ENCODE peak calls at places on chromosomes 16 and 17, in six cellular contexts. S, R, J, L, N and Y are unnamed samples.

GRCh38 chr16:19136549-19137196 is 22.9 kb downstream of the ITPRIPL2 start:
- DNase-seq in S (no peak), R (no peak), J (no peak), L (no peak), N (no peak), Y (no peak)

GRCh38 chr17:3888343-3889171 is 4.3 kb downstream of the CAMKK1 start:
- DNase-seq in S (no peak), R (peak; percentile 85), J (peak; percentile 78), L (no peak), N (no peak), Y (peak; percentile 71)

GRCh38 chr16:12735805-12736204 is 67.9 kb downstream of the CPPED1 start:
- DNase-seq in S (no peak), R (no peak), J (no peak), L (no peak), N (no peak), Y (no peak)

GRCh38 chr17:81427446-81428120 is 32.3 kb downstream of the BAHCC1 start:
- DNase-seq in S (no peak), R (peak; percentile 83), J (peak; percentile 76), L (no peak), N (no peak), Y (no peak)

GRCh38 chr17:5785867-5786509 is 201.7 kb upstream of the NLRP1 start:
- DNase-seq in S (no peak), R (no peak), J (no peak), L (peak; percentile 55), N (no peak), Y (no peak)

GRCh38 chr16:3596101-3596861 is 15.1 kb downstream of the SLX4 start:
- DNase-seq in S (no peak), R (no peak), J (no peak), L (no peak), N (no peak), Y (no peak)

GRCh38 chr16:2529061-2529931 is 1.9 kb downstream of the CEMP1 start:
- DNase-seq in S (no peak), R (peak; percentile 63), J (no peak), L (no peak), N (no peak), Y (no peak)

GRCh38 chr17:10050597-10051101 is 145.6 kb upstream of the RCVRN start:
- DNase-seq in S (no peak), R (no peak), J (no peak), L (peak; percentile 46), N (peak; percentile 24), Y (no peak)

GRCh38 chr17:32875904-32876413 is 965 bp downstream of the MYO1D start:
- DNase-seq in S (no peak), R (no peak), J (no peak), L (no peak), N (no peak), Y (no peak)

GRCh38 chr17:65742433-65743312 is 181.2 kb upstream of the AXIN2 start:
- DNase-seq in S (no peak), R (no peak), J (no peak), L (no peak), N (no peak), Y (no peak)

GRCh38 chr17:30413109-30413508 is 34.4 kb downstream of the CPD start:
- DNase-seq in S (no peak), R (no peak), J (no peak), L (no peak), N (no peak), Y (no peak)

DNA sequence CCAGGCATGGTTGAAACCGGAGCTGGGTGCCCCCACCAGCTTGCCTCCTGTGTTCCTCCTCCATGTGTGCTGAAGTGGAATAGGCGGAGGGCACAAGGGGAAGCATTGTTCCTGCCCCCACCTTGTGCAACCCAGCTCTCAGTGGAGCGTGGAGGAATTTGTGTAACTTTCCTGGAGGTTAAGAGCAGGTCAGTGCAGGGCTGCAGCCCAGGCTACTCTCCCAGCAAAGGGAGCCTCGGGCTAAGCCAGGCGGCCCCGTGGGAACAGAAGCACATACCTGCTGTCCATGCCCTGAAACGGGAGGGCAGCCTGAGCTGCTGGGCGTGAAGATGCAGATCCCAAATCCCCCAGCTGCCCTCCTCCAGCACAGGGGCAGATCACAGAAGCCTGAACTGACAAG is 158.8 kb upstream of the LHX1 start:
- DNase-seq in S (no peak), R (no peak), J (no peak), L (no peak), N (no peak), Y (peak; percentile 77)
- TF ChIP-seq CTCF in S (no peak), R (no peak), J (no peak), L (no peak), N (no peak), Y (no peak)

DNA sequence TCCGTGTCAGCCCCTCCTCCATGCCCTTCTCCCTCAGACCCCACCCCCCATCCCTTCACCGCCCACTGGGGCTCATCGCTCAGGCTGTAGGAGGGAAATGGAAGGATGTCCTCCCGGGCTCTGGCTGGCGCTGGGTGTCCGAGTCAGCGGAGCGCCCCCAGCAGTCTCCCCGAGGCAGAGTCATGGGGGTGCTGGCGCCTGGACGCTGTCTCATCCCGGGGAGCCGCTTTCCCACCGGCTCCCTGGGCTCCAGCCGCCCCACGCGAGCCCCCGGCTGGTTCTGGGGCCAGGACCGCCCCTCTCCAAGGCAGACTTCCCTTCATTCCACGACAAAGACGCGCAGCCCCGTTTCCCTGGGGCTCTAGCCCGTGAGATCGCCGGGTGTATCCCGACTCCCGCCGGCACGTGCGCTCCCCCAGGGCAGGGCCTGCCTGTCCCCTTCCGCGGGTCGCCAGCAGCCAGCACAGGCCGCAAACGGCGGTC is 398 bp upstream of the ANTKMT start:
- DNase-seq in S (peak; percentile 64), R (no peak), J (peak; percentile 46), L (peak; percentile 82), N (no peak), Y (peak; percentile 68)
- TF ChIP-seq CTCF in S (no peak), R (no peak), J (no peak), L (peak; percentile 17), N (no peak), Y (no peak)

DNA sequence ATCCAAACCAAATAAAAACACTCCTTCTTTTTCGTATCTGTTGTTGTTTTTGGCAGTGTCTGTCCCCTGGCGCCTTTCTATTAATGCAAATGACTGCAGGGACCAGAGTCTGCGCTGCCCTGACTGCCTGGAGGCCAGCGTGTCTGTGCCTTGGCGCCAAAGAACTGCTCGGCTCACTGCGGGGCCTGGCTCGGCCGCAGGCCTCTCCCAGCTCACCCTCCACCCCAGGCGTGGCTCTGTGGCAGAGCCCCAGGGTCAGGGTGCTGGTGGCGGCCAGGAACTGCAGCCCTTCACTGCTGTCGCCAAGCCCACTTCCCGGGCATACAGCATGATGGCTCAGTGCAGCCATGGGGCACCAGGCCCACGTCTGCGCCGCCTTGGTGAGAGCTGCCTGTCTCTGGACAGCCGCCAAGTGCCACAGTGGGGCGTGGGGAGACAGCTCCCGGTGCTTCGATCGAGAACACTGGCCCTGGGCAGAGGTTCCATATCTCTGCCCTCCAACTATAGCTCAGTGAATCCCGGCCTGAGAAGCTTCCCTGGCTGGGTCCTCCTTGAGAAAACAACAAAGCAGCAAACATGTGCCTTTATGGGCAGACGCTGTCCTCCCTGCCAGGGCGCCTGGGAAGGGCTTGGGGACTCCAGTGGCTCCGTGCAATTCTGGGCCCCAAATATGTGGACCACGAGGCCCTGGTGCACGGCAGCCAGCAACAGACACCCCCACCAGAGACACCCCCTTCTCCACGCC is 11.1 kb downstream of the CANT1 start:
- DNase-seq in S (peak; percentile 26), R (peak; percentile 85), J (peak; percentile 67), L (no peak), N (no peak), Y (no peak)
- TF ChIP-seq CTCF in S (no peak), R (no peak), J (peak; percentile 38), L (no peak), N (no peak), Y (no peak)

DNA sequence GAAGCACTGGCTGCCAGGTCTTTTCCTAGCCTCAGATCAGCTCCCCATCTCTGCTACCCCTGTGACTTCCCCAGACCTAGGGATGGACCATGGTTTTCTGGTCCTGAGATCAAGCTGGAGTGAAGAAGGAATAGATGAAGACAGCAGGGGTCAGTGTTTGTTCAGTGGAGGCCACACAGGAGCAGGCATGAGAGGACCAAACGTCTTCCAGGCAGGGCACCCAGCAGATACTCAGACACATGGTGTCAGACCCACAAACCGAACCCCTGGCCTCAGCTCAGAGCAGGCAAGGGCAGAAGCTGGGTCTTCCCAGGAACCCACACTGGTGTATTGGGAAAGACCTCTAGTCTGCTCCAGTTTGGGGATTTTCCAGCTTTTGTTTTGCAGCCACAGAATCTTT is 189.7 kb downstream of the IRX5 start:
- DNase-seq in S (peak; percentile 48), R (no peak), J (no peak), L (no peak), N (peak; percentile 42), Y (no peak)
- TF ChIP-seq CTCF in S (peak; percentile 55), R (no peak), J (no peak), L (no peak), N (no peak), Y (peak; percentile 15)

GRCh38 chr16:67456383-67457140 is 24.4 kb downstream of the ATP6V0D1 start:
- DNase-seq in S (no peak), R (peak; percentile 79), J (peak; percentile 72), L (no peak), N (no peak), Y (no peak)
- TF ChIP-seq CTCF in S (peak; percentile 19), R (peak; percentile 42), J (peak; percentile 65), L (no peak), N (no peak), Y (peak; percentile 20)

GRCh38 chr17:75771334-75772281 is 6.6 kb upstream of the GALK1 start:
- DNase-seq in S (peak; percentile 21), R (no peak), J (no peak), L (no peak), N (no peak), Y (no peak)
- TF ChIP-seq CTCF in S (peak; percentile 7), R (no peak), J (peak; percentile 30), L (no peak), N (no peak), Y (no peak)

GRCh38 chr17:64017381-64017980 is 3.0 kb downstream of the ICAM2 start:
- DNase-seq in S (no peak), R (no peak), J (no peak), L (no peak), N (no peak), Y (no peak)
- TF ChIP-seq CTCF in S (no peak), R (peak; percentile 16), J (peak; percentile 41), L (no peak), N (peak; percentile 83), Y (peak; percentile 38)

DNA sequence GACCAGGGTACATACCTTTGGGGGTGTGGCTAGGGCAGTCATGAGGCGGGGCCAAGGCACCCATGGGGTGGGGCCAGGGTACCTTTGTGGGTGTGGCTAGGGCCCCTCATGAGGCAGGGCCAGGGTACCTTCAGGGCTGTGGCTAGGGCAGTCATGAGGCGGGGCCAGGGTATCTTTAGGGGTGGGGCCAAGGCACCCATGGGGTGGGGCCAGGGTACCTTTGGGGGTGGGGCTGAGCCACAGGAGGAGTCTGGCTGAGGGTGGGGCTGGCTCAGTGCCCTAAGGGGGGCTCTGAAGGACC is 3.5 kb downstream of the GNG13 start:
- DNase-seq in S (peak; percentile 75), R (peak; percentile 61), J (no peak), L (no peak), N (no peak), Y (no peak)
- TF ChIP-seq CTCF in S (no peak), R (no peak), J (no peak), L (no peak), N (no peak), Y (no peak)

GRCh38 chr16:27522173-27522707 is 27.5 kb downstream of the GTF3C1 start:
- DNase-seq in S (no peak), R (no peak), J (no peak), L (no peak), N (no peak), Y (no peak)
- TF ChIP-seq CTCF in S (no peak), R (no peak), J (no peak), L (no peak), N (no peak), Y (no peak)